ENCODE peak calls at places on chromosomes 16 and 17, in nine cellular contexts. Y is H1; D is WTC11; Z is effector memory CD4-positive, alpha-beta T cell; P is progenitor cell of endocrine pancreas; K is H9; R is activated CD4-positive, alpha-beta T cell treated with anti-CD3 and anti-CD28 coated beads, Interleukin-2, amount 50 U/mL, for 48 hours; B is SK-N-SH; N is Peyer's patch. T is an unnamed sample.

GRCh38 chr17:45228985-45229517 is 7.4 kb downstream of the FMNL1 start:
- DNase-seq in Y (no peak), N (peak), P (no peak), R (peak), D (peak), B (no peak), Z (peak), K (peak), T (no peak)

GRCh38 chr16:64459402-64459801 is 662.5 kb downstream of the CDH11 start:
- DNase-seq in K (no peak), D (no peak), R (no peak), P (no peak), Z (no peak), B (no peak), Y (no peak), N (no peak), T (no peak)

GRCh38 chr16:74950511-74950910 is 34.4 kb downstream of the WDR59 start:
- DNase-seq in K (no peak), P (no peak), B (no peak), R (no peak), Y (no peak), Z (no peak), D (no peak), N (no peak), T (no peak)

GRCh38 chr17:76270127-76270592 is 5.0 kb downstream of the UBALD2 start:
- DNase-seq in N (no peak), Y (no peak), B (peak), R (no peak), Z (no peak), D (no peak), K (no peak), P (no peak), T (no peak)

GRCh38 chr17:65328567-65328966 is 191.4 kb downstream of the RGS9 start:
- DNase-seq in B (no peak), P (no peak), Y (no peak), N (no peak), K (no peak), D (no peak), Z (no peak), R (no peak), T (no peak)

GRCh38 chr17:63082952-63083351 is 116.9 kb downstream of the TANC2 start:
- DNase-seq in D (no peak), Y (no peak), K (no peak), B (no peak), P (no peak), R (no peak), Z (no peak), N (no peak), T (no peak)

GRCh38 chr17:74569392-74570003 is 2.2 kb upstream of the CD300H start:
- DNase-seq in B (no peak), N (no peak), P (no peak), R (peak), Z (no peak), D (no peak), Y (no peak), K (peak), T (peak)

GRCh38 chr16:78516006-78516405 is 416.6 kb downstream of the WWOX start:
- DNase-seq in Y (no peak), K (no peak), P (no peak), D (no peak), R (no peak), Z (no peak), B (no peak), N (no peak), T (no peak)

GRCh38 chr16:52924162-52924561 is 128.5 kb downstream of the CHD9NB start:
- DNase-seq in D (no peak), B (no peak), R (no peak), Y (no peak), Z (no peak), N (no peak), K (no peak), P (no peak), T (no peak)

GRCh38 chr17:43917348-43918025 is 10.2 kb upstream of the MPP2 start:
- DNase-seq in D (peak), Y (no peak), N (peak), B (no peak), R (peak), Z (no peak), P (no peak), K (peak), T (no peak)

GRCh38 chr16:1140582-1140981 is 12.3 kb upstream of the CACNA1H start:
- DNase-seq in B (no peak), Z (no peak), R (no peak), P (no peak), K (no peak), D (no peak), N (no peak), Y (no peak), T (no peak)

GRCh38 chr17:40646791-40647548 is 648 bp downstream of the SMARCE1 start:
- DNase-seq in N (no peak), Y (no peak), P (no peak), Z (peak), D (no peak), B (no peak), K (no peak), R (no peak), T (no peak)

GRCh38 chr17:72687941-72688340 is 404.5 kb downstream of the SLC39A11 start:
- DNase-seq in D (no peak), N (no peak), B (no peak), K (no peak), P (no peak), Z (no peak), R (no peak), Y (no peak), T (no peak)

GRCh38 chr17:37789166-37789565 is 44.3 kb upstream of the HNF1B start:
- DNase-seq in B (no peak), P (no peak), R (no peak), Y (no peak), Z (no peak), N (no peak), D (no peak), K (no peak), T (no peak)

GRCh38 chr17:5042152-5043022 is 7.2 kb upstream of the SLC52A1 start:
- DNase-seq in R (peak), N (peak), Z (no peak), K (no peak), B (no peak), Y (no peak), P (no peak), D (no peak), T (no peak)

GRCh38 chr16:81817296-81817695 is 38.2 kb downstream of the PLCG2 start:
- DNase-seq in D (no peak), R (no peak), P (no peak), Z (no peak), Y (no peak), B (no peak), K (no peak), N (peak), T (no peak)

GRCh38 chr16:75070055-75070841 is 46.3 kb downstream of the LDHD start:
- DNase-seq in Z (no peak), P (no peak), K (no peak), D (no peak), N (no peak), R (no peak), Y (no peak), B (peak), T (no peak)

GRCh38 chr16:85316321-85316919 is 204.1 kb upstream of the CIBAR2 start:
- DNase-seq in P (peak), K (peak), B (peak), Z (no peak), N (peak), D (peak), Y (no peak), R (peak), T (no peak)

GRCh38 chr16:87043273-87044030 is 273.7 kb downstream of the C16orf95 start:
- DNase-seq in P (no peak), B (no peak), D (no peak), Y (no peak), N (no peak), R (no peak), Z (no peak), K (no peak), T (no peak)

GRCh38 chr17:60163108-60163784 is 13.5 kb downstream of the CA4 start:
- DNase-seq in D (no peak), Y (no peak), Z (no peak), N (no peak), P (no peak), B (peak), K (peak), R (no peak), T (no peak)

GRCh38 chr17:59668816-59669215 is 38.4 kb downstream of the PTRH2 start:
- DNase-seq in R (no peak), N (no peak), Z (no peak), P (no peak), Y (no peak), K (no peak), B (no peak), D (no peak), T (peak)

GRCh38 chr17:3528604-3529511 is 28.8 kb downstream of the TRPV3 start:
- DNase-seq in N (no peak), R (no peak), B (no peak), Z (no peak), Y (no peak), P (no peak), D (no peak), K (peak), T (no peak)

GRCh38 chr17:80270836-80271235 is 10.2 kb downstream of the RNF213 start:
- DNase-seq in P (peak), D (peak), K (peak), R (peak), B (peak), N (no peak), Z (peak), Y (peak), T (no peak)

GRCh38 chr17:55269894-55270293 is 5.1 kb downstream of the HLF start:
- DNase-seq in Y (no peak), N (no peak), R (no peak), K (no peak), Z (no peak), D (no peak), B (no peak), P (no peak), T (no peak)

GRCh38 chr16:12878973-12879372 is 22.4 kb upstream of the SHISA9 start:
- DNase-seq in K (no peak), N (no peak), B (no peak), P (no peak), Z (no peak), Y (no peak), D (no peak), R (no peak), T (no peak)

GRCh38 chr17:10094806-10095205 is 103.6 kb downstream of the GAS7 start:
- DNase-seq in B (no peak), Y (no peak), Z (no peak), R (no peak), D (no peak), N (no peak), K (no peak), P (no peak), T (no peak)

GRCh38 chr16:11781773-11782172 is 15.3 kb downstream of the ZC3H7A start:
- DNase-seq in K (no peak), B (peak), Y (no peak), D (no peak), P (no peak), N (no peak), R (no peak), Z (no peak), T (peak)

GRCh38 chr16:87556941-87557459 is 45.3 kb upstream of the JPH3 start:
- DNase-seq in Y (no peak), R (no peak), D (no peak), Z (no peak), N (no peak), B (peak), K (no peak), P (no peak), T (no peak)

GRCh38 chr16:67528870-67529638 is 425 bp downstream of the RIPOR1 start:
- DNase-seq in K (no peak), Z (peak), Y (no peak), P (peak), R (peak), D (peak), B (peak), N (peak), T (no peak)

GRCh38 chr16:26795184-26795583 is 271.5 kb upstream of the C16orf82 start:
- DNase-seq in R (no peak), D (peak), K (peak), B (no peak), Z (no peak), P (no peak), Y (peak), N (no peak), T (no peak)

T was measured in kidney epithelial cell.